ENCODE peak calls at places on chromosomes 4 and X, in four cellular contexts. F is CD4-positive, alpha-beta memory T cell; S is tibial nerve; A is sigmoid colon. J is an unnamed sample.

GRCh38 chrX:124256209-124256608 is 76.3 kb upstream of the TEX13D start:
- DNase-seq in S (no peak), F (no peak), A (peak; percentile 71), J (no peak)

GRCh38 chr4:89482926-89483595 is 175.5 kb upstream of the GPRIN3 start:
- DNase-seq in A (no peak), S (no peak), F (no peak), J (no peak)

GRCh38 chrX:7746861-7747260 is 96.1 kb upstream of the VCX start:
- DNase-seq in F (no peak), S (no peak), A (no peak), J (no peak)

GRCh38 chrX:67536564-67536963 is 7.3 kb upstream of the AR start:
- DNase-seq in F (no peak), A (no peak), S (no peak), J (no peak)

GRCh38 chr4:54004463-54004862 is 59.9 kb downstream of the CHIC2 start:
- DNase-seq in S (no peak), F (no peak), A (no peak), J (no peak)

GRCh38 chr4:76074995-76075600 is 589 bp downstream of the ART3 start:
- DNase-seq in S (no peak), A (no peak), F (no peak), J (no peak)

GRCh38 chrX:3518870-3519269 is 172.4 kb upstream of the MXRA5 start:
- DNase-seq in F (no peak), A (peak; percentile 66), S (no peak), J (no peak)

GRCh38 chr4:39045791-39046221 is 13.6 kb upstream of the TMEM156 start:
- DNase-seq in S (no peak), F (peak; percentile 62), A (no peak), J (no peak)

GRCh38 chrX:148422531-148422930 is 77.9 kb upstream of the AFF2 start:
- DNase-seq in S (no peak), A (no peak), F (no peak), J (no peak)

GRCh38 chrX:136523770-136524169 is 8.2 kb upstream of the VGLL1 start:
- DNase-seq in A (no peak), S (no peak), F (no peak), J (no peak)

GRCh38 chr4:182137343-182137742 is 105.9 kb upstream of the TENM3 start:
- DNase-seq in A (no peak), S (no peak), F (no peak), J (no peak)

GRCh38 chr4:110042540-110043517 is 130.1 kb downstream of the EGF start:
- DNase-seq in F (no peak), A (no peak), S (no peak), J (no peak)

GRCh38 chrX:129522184-129523059 is 868 bp downstream of the SMARCA1 start:
- DNase-seq in A (peak; percentile 80), F (no peak), S (peak; percentile 39), J (peak; percentile 1)

GRCh38 chrX:24169211-24169610 is 19.7 kb downstream of the ZFX start:
- DNase-seq in A (no peak), S (no peak), F (no peak), J (no peak)

GRCh38 chr4:47972181-47972580 is 44.3 kb downstream of the CNGA1 start:
- DNase-seq in A (no peak), F (no peak), S (no peak), J (peak; percentile 14)

GRCh38 chr4:124768596-124768995 is 56.1 kb upstream of the ANKRD50 start:
- DNase-seq in F (no peak), A (no peak), S (no peak), J (no peak)

GRCh38 chr4:80237992-80238391 is 28.5 kb upstream of the FGF5 start:
- DNase-seq in A (no peak), S (no peak), F (no peak), J (no peak)

GRCh38 chr4:84582302-84582987 is 482 bp upstream of the CDS1 start:
- DNase-seq in F (peak; percentile 88), S (peak; percentile 71), A (peak; percentile 90), J (peak; percentile 55)

GRCh38 chr4:8838911-8839431 is 32.7 kb downstream of the HMX1 start:
- DNase-seq in A (peak; percentile 47), F (no peak), S (no peak), J (no peak)

DNA sequence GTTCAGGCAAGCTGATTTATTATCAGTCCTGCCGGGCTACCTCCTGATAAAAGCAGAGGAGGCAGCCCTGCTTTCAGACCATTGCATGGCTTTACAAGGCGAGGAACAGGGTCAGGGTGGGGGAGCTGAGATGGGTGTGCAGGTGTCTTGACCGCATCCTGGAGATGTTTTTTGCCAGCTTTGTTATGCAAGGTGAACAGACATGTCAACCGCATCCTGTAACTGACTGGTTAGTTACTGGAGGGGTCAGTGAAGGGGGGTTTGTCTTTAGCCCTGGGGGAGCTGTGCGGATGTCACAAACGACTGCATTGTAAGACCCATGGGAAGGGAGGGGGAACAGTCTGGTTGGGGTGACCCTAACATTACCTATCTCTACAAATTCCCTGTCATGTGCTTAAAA is 10.0 kb downstream of the ADAM29 start:
- DNase-seq in S (no peak), F (no peak), A (no peak), J (no peak)
- H3K27ac ChIP-seq in S (no peak overlapping the region), F (no peak overlapping the region), A (no peak overlapping the region), J (no peak overlapping the region)

GRCh38 chr4:118836763-118837507 is 1.0 kb upstream of the SEC24D start:
- DNase-seq in S (no peak), F (no peak), A (no peak), J (no peak)
- H3K27ac ChIP-seq in S (peak overlapping the region; percentile 97), F (peak overlapping the region; percentile 77), A (peak overlapping the region; percentile 96), J (no peak overlapping the region)

DNA sequence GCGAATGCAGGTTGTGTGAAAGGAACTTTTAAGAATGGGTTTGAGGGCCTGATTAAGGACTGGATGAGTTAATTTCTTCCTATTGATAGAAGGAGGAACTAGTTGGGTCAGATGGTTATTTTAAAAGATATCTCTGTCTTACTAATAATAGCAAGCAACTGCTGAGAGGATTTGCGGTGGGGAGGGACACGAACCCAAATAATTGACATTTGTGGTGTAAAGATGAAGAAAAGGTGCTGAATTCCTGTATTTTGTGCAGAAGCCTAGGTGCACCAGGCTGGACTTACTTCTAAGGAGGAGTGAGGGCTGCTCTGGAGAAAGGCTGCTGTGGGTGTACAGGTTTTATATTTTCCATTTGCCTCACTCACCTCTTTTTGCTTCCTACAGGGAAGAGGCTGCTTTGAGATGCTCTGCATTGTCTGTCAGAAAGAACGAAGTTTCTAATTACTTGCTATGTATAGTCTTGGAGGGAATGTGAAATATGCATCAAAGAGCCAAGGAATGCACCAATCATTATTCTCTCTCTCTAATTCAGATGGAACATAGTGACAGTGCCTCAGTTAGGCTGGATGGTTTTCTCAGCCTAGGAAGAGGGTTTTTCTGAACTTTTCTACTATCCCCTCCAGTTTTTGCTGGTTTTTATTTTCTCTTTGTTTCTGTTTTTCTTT is 106.9 kb upstream of the SLC4A4 start:
- DNase-seq in S (no peak), F (no peak), A (no peak), J (no peak)
- H3K27ac ChIP-seq in S (no peak overlapping the region), F (no peak overlapping the region), A (no peak overlapping the region), J (no peak overlapping the region)

DNA sequence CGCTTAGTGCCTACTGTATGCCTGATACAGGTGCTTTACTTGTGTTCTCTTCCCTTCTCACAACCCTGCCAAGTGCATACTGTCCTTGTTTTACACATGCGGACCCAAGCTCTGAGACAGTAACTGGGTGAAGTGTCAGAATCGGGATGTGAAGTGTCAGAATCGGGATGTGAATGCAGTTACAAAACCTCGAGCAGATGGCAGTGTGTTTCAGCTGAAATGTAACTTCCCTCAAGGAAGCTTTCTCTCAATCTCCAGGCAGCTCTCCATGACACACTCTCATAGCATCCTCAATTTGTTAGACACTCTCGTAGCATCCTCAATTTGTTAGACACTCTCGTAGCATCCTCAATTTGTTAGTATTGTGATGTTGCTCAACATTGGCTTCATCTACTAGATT is 1.0 kb upstream of the HPSE start:
- DNase-seq in A (no peak), S (peak; percentile 5), F (no peak), J (no peak)
- H3K27ac ChIP-seq in A (no peak overlapping the region), S (no peak overlapping the region), F (no peak overlapping the region), J (no peak overlapping the region)

GRCh38 chrX:52995974-52996304 is 37.6 kb upstream of the FAM156A start:
- DNase-seq in A (no peak), F (no peak), S (no peak), J (no peak)
- H3K27ac ChIP-seq in A (peak overlapping the region; percentile 81), F (peak overlapping the region; percentile 77), S (peak overlapping the region; percentile 82), J (peak overlapping the region; percentile 94)

GRCh38 chr4:56701156-56701471 is 20.0 kb upstream of the HOPX start:
- DNase-seq in F (no peak), A (no peak), S (no peak), J (no peak)
- H3K27ac ChIP-seq in F (no peak overlapping the region), A (no peak overlapping the region), S (no peak overlapping the region), J (no peak overlapping the region)

GRCh38 chr4:36039031-36039430 is 205.3 kb downstream of the ARAP2 start:
- DNase-seq in S (no peak), A (no peak), F (no peak), J (no peak)
- H3K27ac ChIP-seq in S (no peak overlapping the region), A (no peak overlapping the region), F (no peak overlapping the region), J (no peak overlapping the region)

DNA sequence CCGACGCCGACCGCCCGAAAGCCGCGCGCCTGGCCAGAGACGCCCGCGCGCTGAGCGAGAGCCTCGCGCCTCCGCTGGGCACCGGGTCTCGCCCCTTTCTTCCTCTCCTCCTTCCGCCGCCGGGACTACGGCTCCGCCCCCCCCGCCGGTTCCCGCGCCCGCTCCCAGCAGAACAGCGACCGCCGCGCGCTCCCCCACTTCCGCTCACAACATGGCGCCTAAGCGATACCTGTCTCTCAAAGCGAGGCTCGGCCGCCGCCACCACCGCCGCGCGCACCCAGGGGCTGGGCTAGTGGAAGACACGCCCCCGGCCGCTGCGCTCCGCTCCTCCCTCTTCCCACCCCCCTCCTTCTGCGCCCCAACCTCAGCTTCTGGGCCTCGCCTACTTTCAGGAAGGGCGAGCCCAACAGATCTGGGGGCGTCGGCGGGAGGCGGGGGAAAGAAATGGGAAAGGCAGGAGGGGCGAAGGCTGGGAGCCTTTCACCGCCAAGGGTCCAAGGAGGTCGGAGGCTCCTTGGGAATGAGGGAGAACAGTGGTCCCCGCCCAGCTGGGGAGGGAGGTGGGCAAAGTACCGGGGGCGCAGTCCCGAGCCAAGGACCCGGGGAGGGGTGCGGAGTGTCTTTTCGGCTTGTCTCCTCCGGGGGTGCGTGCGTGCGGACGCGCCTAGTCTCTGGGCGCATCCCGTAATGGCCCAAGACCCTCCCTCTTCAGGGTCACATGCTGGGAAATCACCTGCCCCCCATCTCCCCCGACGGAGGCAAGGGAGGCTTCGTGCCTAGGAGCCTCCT is at the start of gene RPS6KA3:
- DNase-seq in A (peak; percentile 95), S (peak; percentile 81), F (peak; percentile 89), J (peak; percentile 40)
- H3K27ac ChIP-seq in A (peak within 1 kb of the TSS; percentile 90), S (peak within 1 kb of the TSS; percentile 86), F (peak within 1 kb of the TSS; percentile 87), J (peak within 1 kb of the TSS; percentile 45)

DNA sequence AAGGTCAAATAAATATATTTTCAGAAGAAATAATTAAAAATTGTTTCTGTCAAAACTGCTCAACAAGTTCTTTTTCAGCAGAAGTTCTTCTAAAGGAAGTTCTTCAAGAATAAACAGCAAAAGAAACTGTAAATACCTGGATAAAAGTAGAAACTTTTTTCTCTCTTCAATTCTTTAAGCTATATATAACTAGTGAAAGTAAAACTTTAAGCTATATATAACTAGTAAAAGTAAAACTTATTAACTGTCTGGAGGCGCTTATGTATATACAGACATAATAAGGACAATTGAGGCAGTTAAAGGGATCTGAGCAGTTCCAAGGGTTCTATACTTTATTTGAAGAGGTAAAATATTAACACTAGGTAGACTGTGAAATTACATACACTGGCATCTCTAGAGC is 126.9 kb downstream of the LRBA start:
- DNase-seq in F (no peak), A (no peak), S (no peak), J (no peak)
- H3K27ac ChIP-seq in F (no peak overlapping the region), A (no peak overlapping the region), S (no peak overlapping the region), J (no peak overlapping the region)

J was measured in substantia nigra.